ENCODE peak calls at places on chromosomes 7 and 10, in five cellular contexts. One of them, this sample, is unnamed.

GRCh38 chr7:106891545-106892410 is 26.7 kb downstream of the PIK3CG start:
- DNase-seq in cerebellar cortex: peak
- DNase-seq in mucosa of gallbladder: no peak
- DNase-seq in anterior cingulate cortex: no peak
- DNase-seq in HFFc6: no peak
- DNase-seq in this sample: no peak

GRCh38 chr10:119859422-119860258 is 13.0 kb downstream of the MCMBP start:
- DNase-seq in cerebellar cortex: peak
- DNase-seq in mucosa of gallbladder: no peak
- DNase-seq in anterior cingulate cortex: no peak
- DNase-seq in HFFc6: peak
- DNase-seq in this sample: peak

GRCh38 chr7:74199551-74200355 is 10.1 kb upstream of the LAT2 start:
- DNase-seq in cerebellar cortex: no peak
- DNase-seq in mucosa of gallbladder: no peak
- DNase-seq in anterior cingulate cortex: no peak
- DNase-seq in HFFc6: no peak
- DNase-seq in this sample: no peak

GRCh38 chr7:155466814-155467675 is 9.1 kb downstream of the EN2 start:
- DNase-seq in cerebellar cortex: no peak
- DNase-seq in mucosa of gallbladder: no peak
- DNase-seq in anterior cingulate cortex: no peak
- DNase-seq in HFFc6: no peak
- DNase-seq in this sample: peak

GRCh38 chr10:74394416-74394969 is 243.5 kb downstream of the ADK start:
- DNase-seq in cerebellar cortex: no peak
- DNase-seq in mucosa of gallbladder: no peak
- DNase-seq in anterior cingulate cortex: no peak
- DNase-seq in HFFc6: no peak
- DNase-seq in this sample: no peak

GRCh38 chr7:115822801-115823200 is 207.8 kb downstream of the TFEC start:
- DNase-seq in cerebellar cortex: no peak
- DNase-seq in mucosa of gallbladder: no peak
- DNase-seq in anterior cingulate cortex: no peak
- DNase-seq in HFFc6: no peak
- DNase-seq in this sample: peak

GRCh38 chr7:159136442-159136841 is 8.2 kb downstream of the VIPR2 start:
- DNase-seq in cerebellar cortex: no peak
- DNase-seq in mucosa of gallbladder: no peak
- DNase-seq in anterior cingulate cortex: no peak
- DNase-seq in HFFc6: no peak
- DNase-seq in this sample: no peak

GRCh38 chr7:957418-958220 is 3.1 kb upstream of the ADAP1 start:
- DNase-seq in cerebellar cortex: no peak
- DNase-seq in mucosa of gallbladder: no peak
- DNase-seq in anterior cingulate cortex: no peak
- DNase-seq in HFFc6: no peak
- DNase-seq in this sample: no peak

GRCh38 chr10:74981831-74982633 is 129.4 kb upstream of the SAMD8 start:
- DNase-seq in cerebellar cortex: peak
- DNase-seq in mucosa of gallbladder: no peak
- DNase-seq in anterior cingulate cortex: no peak
- DNase-seq in HFFc6: no peak
- DNase-seq in this sample: no peak